ENCODE peak calls at places on chromosomes 4 and X, in eight cellular contexts. One of them, this sample, is unnamed.
A peak's percentile ranks its signal among the peaks of the same experiment; 100 is the strongest.

GRCh38 chr4:99586747-99587146 is 12.1 kb downstream of the MTTP start:
- DNase-seq in stomach: no peak
- DNase-seq in A549: no peak
- DNase-seq in testis: no peak
- DNase-seq in ascending aorta: no peak
- DNase-seq in naive thymus-derived CD4-positive, alpha-beta T cell: no peak
- DNase-seq in neuronal stem cell: no peak
- DNase-seq in tibial artery: no peak
- DNase-seq in this sample: no peak

GRCh38 chrX:116238866-116239265 is 68.3 kb downstream of the AGTR2 start:
- DNase-seq in stomach: no peak
- DNase-seq in naive thymus-derived CD4-positive, alpha-beta T cell: no peak
- DNase-seq in neuronal stem cell: no peak
- DNase-seq in A549: no peak
- DNase-seq in tibial artery: no peak
- DNase-seq in ascending aorta: no peak
- DNase-seq in testis: no peak
- DNase-seq in this sample: no peak

GRCh38 chrX:100880368-100880767 is 6.2 kb upstream of the NOX1 start:
- DNase-seq in tibial artery: no peak
- DNase-seq in A549: peak; percentile 26
- DNase-seq in neuronal stem cell: no peak
- DNase-seq in stomach: no peak
- DNase-seq in ascending aorta: no peak
- DNase-seq in testis: no peak
- DNase-seq in naive thymus-derived CD4-positive, alpha-beta T cell: no peak
- DNase-seq in this sample: no peak

GRCh38 chr4:147543039-147543438 is 62.1 kb downstream of the EDNRA start:
- DNase-seq in stomach: no peak
- DNase-seq in neuronal stem cell: no peak
- DNase-seq in tibial artery: no peak
- DNase-seq in naive thymus-derived CD4-positive, alpha-beta T cell: no peak
- DNase-seq in testis: no peak
- DNase-seq in ascending aorta: no peak
- DNase-seq in A549: no peak
- DNase-seq in this sample: no peak

GRCh38 chr4:114599231-114600065 is 841 bp downstream of the UGT8 start:
- DNase-seq in testis: peak; percentile 48
- DNase-seq in naive thymus-derived CD4-positive, alpha-beta T cell: no peak
- DNase-seq in ascending aorta: no peak
- DNase-seq in neuronal stem cell: peak; percentile 30
- DNase-seq in A549: no peak
- DNase-seq in stomach: peak; percentile 43
- DNase-seq in tibial artery: no peak
- DNase-seq in this sample: no peak

GRCh38 chr4:158825443-158826036 is 56.7 kb downstream of the FNIP2 start:
- DNase-seq in A549: no peak
- DNase-seq in tibial artery: no peak
- DNase-seq in naive thymus-derived CD4-positive, alpha-beta T cell: no peak
- DNase-seq in neuronal stem cell: no peak
- DNase-seq in ascending aorta: no peak
- DNase-seq in testis: no peak
- DNase-seq in stomach: no peak
- DNase-seq in this sample: no peak

GRCh38 chrX:67693928-67694327 is 150.1 kb downstream of the AR start:
- DNase-seq in stomach: no peak
- DNase-seq in neuronal stem cell: no peak
- DNase-seq in A549: no peak
- DNase-seq in tibial artery: no peak
- DNase-seq in testis: no peak
- DNase-seq in ascending aorta: no peak
- DNase-seq in naive thymus-derived CD4-positive, alpha-beta T cell: no peak
- DNase-seq in this sample: no peak

GRCh38 chr4:145937990-145938611 is 522 bp downstream of the ZNF827 start:
- DNase-seq in tibial artery: peak; percentile 65
- DNase-seq in ascending aorta: no peak
- DNase-seq in stomach: no peak
- DNase-seq in naive thymus-derived CD4-positive, alpha-beta T cell: peak; percentile 70
- DNase-seq in neuronal stem cell: peak; percentile 36
- DNase-seq in testis: peak; percentile 65
- DNase-seq in A549: peak; percentile 15
- DNase-seq in this sample: no peak

GRCh38 chrX:153764786-153765137 is 713 bp downstream of the PLXNB3 start:
- DNase-seq in stomach: no peak
- DNase-seq in tibial artery: no peak
- DNase-seq in A549: no peak
- DNase-seq in naive thymus-derived CD4-positive, alpha-beta T cell: no peak
- DNase-seq in testis: no peak
- DNase-seq in ascending aorta: no peak
- DNase-seq in neuronal stem cell: no peak
- DNase-seq in this sample: no peak

GRCh38 chrX:153762636-153763173 is 1.3 kb upstream of the PLXNB3 start:
- DNase-seq in A549: no peak
- DNase-seq in stomach: no peak
- DNase-seq in naive thymus-derived CD4-positive, alpha-beta T cell: no peak
- DNase-seq in testis: no peak
- DNase-seq in ascending aorta: no peak
- DNase-seq in tibial artery: no peak
- DNase-seq in neuronal stem cell: no peak
- DNase-seq in this sample: no peak

GRCh38 chrX:153763298-153763932 is 634 bp upstream of the PLXNB3 start:
- DNase-seq in naive thymus-derived CD4-positive, alpha-beta T cell: no peak
- DNase-seq in ascending aorta: no peak
- DNase-seq in neuronal stem cell: no peak
- DNase-seq in A549: no peak
- DNase-seq in stomach: no peak
- DNase-seq in testis: no peak
- DNase-seq in tibial artery: peak; percentile 38
- DNase-seq in this sample: no peak

GRCh38 chrX:153765138-153766079 is 1.4 kb downstream of the PLXNB3 start:
- DNase-seq in A549: no peak
- DNase-seq in neuronal stem cell: no peak
- DNase-seq in testis: peak; percentile 65
- DNase-seq in stomach: no peak
- DNase-seq in tibial artery: no peak
- DNase-seq in ascending aorta: no peak
- DNase-seq in naive thymus-derived CD4-positive, alpha-beta T cell: no peak
- DNase-seq in this sample: no peak

DNA sequence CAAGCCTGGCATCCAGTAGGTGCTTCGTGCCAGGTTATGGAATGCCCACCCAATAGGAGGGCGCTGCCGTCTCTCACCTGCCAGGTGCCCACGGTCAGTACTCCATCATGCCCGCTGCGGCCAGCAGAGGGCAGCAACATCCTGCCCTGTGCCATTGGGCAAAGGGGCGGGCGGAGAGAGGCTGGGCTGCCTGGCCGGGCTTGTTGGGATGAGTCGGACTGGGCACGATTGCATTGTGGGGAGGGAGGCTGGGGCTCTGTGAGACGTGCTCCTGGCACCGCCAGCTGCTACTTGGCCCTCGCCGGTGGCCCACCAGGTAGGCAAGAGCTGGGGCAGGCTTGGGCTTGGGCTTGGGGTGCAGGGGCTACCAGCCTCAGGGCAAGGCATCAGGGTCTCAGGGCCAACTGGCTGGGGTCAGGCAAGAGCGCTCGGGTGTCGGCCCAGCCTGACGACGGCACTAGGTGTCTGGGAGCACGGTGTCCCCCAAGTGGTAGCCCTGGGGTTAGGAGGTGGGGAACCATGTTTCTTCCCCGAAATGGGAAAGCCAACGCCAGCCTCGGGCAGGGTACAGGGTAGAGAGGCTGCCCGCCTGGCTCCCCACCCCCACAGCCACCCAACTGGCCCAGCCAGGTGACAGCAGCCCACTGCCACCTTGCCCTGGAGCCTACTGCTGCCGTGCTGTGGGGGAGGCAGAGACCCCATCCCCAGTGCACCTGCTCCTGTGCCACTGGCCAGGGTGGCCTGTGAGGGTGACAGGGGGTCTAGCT is at the start of gene PLXNB3:
- DNase-seq in stomach: peak; percentile 88
- DNase-seq in naive thymus-derived CD4-positive, alpha-beta T cell: peak; percentile 71
- DNase-seq in tibial artery: peak; percentile 86
- DNase-seq in ascending aorta: peak; percentile 32
- DNase-seq in testis: peak; percentile 79
- DNase-seq in neuronal stem cell: peak; percentile 47
- DNase-seq in A549: peak; percentile 76
- DNase-seq in this sample: peak; percentile 78
- H3K4me3 ChIP-seq in stomach: peak within 1 kb of the TSS; percentile 29
- H3K4me3 ChIP-seq in naive thymus-derived CD4-positive, alpha-beta T cell: no peak within 1 kb of the TSS
- H3K4me3 ChIP-seq in tibial artery: peak within 1 kb of the TSS; percentile 44
- H3K4me3 ChIP-seq in ascending aorta: peak within 1 kb of the TSS; percentile 56
- H3K4me3 ChIP-seq in testis: no peak within 1 kb of the TSS
- H3K4me3 ChIP-seq in neuronal stem cell: no peak within 1 kb of the TSS
- H3K4me3 ChIP-seq in A549: peak within 1 kb of the TSS; percentile 12
- H3K4me3 ChIP-seq in this sample: no peak within 1 kb of the TSS

DNA sequence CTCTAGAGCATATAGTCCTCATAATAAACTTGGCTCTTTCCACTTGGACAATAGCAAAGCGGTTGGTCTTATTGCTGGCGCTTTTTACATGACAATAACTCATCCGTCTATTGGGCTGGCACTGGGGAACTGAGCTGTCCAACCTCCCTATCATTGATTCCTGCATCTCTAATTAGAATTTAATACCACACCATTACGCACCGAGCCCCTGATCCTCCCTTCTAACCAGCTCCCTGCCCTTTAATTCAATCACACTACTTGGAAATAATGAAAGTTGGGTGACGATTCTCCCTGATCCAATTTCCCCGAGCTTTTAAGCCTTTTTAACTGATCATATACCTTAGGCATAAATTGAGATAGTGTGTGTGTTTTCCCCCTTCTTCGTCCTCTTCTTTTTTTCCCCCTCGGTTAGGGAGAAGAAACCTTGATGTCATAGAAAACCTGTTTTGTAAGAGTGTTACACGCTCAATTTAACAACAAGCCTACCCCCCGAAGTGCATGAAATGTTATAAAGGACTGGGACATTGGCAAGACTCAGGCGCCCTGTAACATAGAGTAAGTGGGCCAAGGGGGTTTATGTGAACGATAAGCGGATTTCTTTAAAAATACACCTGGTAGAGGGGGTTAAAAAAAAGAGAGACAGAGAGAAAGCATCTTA is 392 bp upstream of the PHOX2B start:
- DNase-seq in A549: no peak
- DNase-seq in tibial artery: no peak
- DNase-seq in naive thymus-derived CD4-positive, alpha-beta T cell: no peak
- DNase-seq in neuronal stem cell: peak; percentile 67
- DNase-seq in stomach: no peak
- DNase-seq in ascending aorta: no peak
- DNase-seq in testis: no peak
- DNase-seq in this sample: no peak
- H3K9me3 ChIP-seq in A549: no peaks in the 10 kb centered on the region
- H3K9me3 ChIP-seq in tibial artery: no peaks in the 10 kb centered on the region
- H3K9me3 ChIP-seq in naive thymus-derived CD4-positive, alpha-beta T cell: no peaks in the 10 kb centered on the region
- H3K9me3 ChIP-seq in neuronal stem cell: peaks cover 13% of the 10 kb centered on the region
- H3K9me3 ChIP-seq in stomach: peaks cover 15% of the 10 kb centered on the region
- H3K9me3 ChIP-seq in ascending aorta: no peaks in the 10 kb centered on the region
- H3K9me3 ChIP-seq in testis: no peaks in the 10 kb centered on the region
- H3K9me3 ChIP-seq in this sample: peaks cover 26% of the 10 kb centered on the region

DNA sequence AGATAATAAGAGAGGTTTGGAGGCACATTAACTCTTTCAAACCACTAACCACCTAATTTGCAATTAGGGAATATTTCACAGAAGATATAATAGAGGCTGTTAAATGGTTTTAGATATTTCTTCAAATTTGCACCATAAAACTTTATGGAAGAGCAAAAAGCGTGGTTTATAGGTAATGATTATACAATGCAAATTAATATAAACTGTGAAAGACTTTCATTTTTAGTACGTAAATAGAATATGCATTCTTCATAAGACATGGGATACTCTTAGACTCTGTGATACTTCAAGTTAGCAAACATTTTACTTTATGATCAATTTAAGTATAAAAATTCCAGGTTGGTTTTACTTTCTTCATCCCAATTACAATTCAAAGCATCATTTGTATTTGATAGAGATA is 364.1 kb upstream of the GALNTL6 start:
- DNase-seq in naive thymus-derived CD4-positive, alpha-beta T cell: no peak
- DNase-seq in ascending aorta: no peak
- DNase-seq in A549: no peak
- DNase-seq in neuronal stem cell: no peak
- DNase-seq in tibial artery: no peak
- DNase-seq in stomach: no peak
- DNase-seq in testis: no peak
- DNase-seq in this sample: no peak
- H3K27ac ChIP-seq in naive thymus-derived CD4-positive, alpha-beta T cell: no peak overlapping the region
- H3K27ac ChIP-seq in ascending aorta: no peak overlapping the region
- H3K27ac ChIP-seq in A549: no peak overlapping the region
- H3K27ac ChIP-seq in neuronal stem cell: no peak overlapping the region
- H3K27ac ChIP-seq in tibial artery: no peak overlapping the region
- H3K27ac ChIP-seq in stomach: no peak overlapping the region
- H3K27ac ChIP-seq in testis: no peak overlapping the region
- H3K27ac ChIP-seq in this sample: no peak overlapping the region

GRCh38 chrX:134525086-134525792 is 65.3 kb downstream of the HPRT1 start:
- DNase-seq in ascending aorta: no peak
- DNase-seq in tibial artery: no peak
- DNase-seq in naive thymus-derived CD4-positive, alpha-beta T cell: no peak
- DNase-seq in testis: no peak
- DNase-seq in neuronal stem cell: no peak
- DNase-seq in stomach: no peak
- DNase-seq in A549: no peak
- DNase-seq in this sample: no peak
- H3K4me3 ChIP-seq in ascending aorta: no peak overlapping the region
- H3K4me3 ChIP-seq in tibial artery: no peak overlapping the region
- H3K4me3 ChIP-seq in naive thymus-derived CD4-positive, alpha-beta T cell: no peak overlapping the region
- H3K4me3 ChIP-seq in testis: no peak overlapping the region
- H3K4me3 ChIP-seq in neuronal stem cell: no peak overlapping the region
- H3K4me3 ChIP-seq in stomach: no peak overlapping the region
- H3K4me3 ChIP-seq in A549: no peak overlapping the region
- H3K4me3 ChIP-seq in this sample: no peak overlapping the region

This sample was measured in lung.